ENCODE peak calls at places on chromosome 5, in four cellular contexts. Y is activated CD4-positive, alpha-beta T cell treated with anti-CD3 and anti-CD28 coated beads, Interleukin-2, amount 50 U/mL, for 1 hour; G is EL; R is transverse colon. U is an unnamed sample.

GRCh38 chr5:58459276-58459859 is 518 bp downstream of the PLK2 start:
- DNase-seq in Y (peak; percentile 19), R (peak; percentile 29), G (no peak), U (no peak)

GRCh38 chr5:125267636-125268248 is 521.3 kb upstream of the ZNF608 start:
- DNase-seq in Y (no peak), G (no peak), R (no peak), U (no peak)

GRCh38 chr5:83715316-83716060 is 5.2 kb downstream of the HAPLN1 start:
- DNase-seq in R (no peak), Y (no peak), G (no peak), U (no peak)

GRCh38 chr5:71783891-71784290 is 64.8 kb downstream of the CARTPT start:
- DNase-seq in G (no peak), Y (no peak), R (no peak), U (no peak)

GRCh38 chr5:1726956-1727355 is 72.7 kb downstream of the MRPL36 start:
- DNase-seq in R (no peak), G (no peak), Y (no peak), U (no peak)

GRCh38 chr5:137708796-137709559 is 26.9 kb downstream of the KLHL3 start:
- DNase-seq in G (no peak), Y (no peak), R (no peak), U (no peak)

GRCh38 chr5:134370306-134370870 is 981 bp upstream of the UBE2B start:
- DNase-seq in G (no peak), Y (peak; percentile 4), R (no peak), U (no peak)

GRCh38 chr5:60439552-60439951 is 260.4 kb downstream of the DEPDC1B start:
- DNase-seq in R (no peak), G (no peak), Y (no peak), U (no peak)

GRCh38 chr5:9361835-9362234 is 184.0 kb downstream of the SEMA5A start:
- DNase-seq in G (peak; percentile 76), Y (peak; percentile 20), R (peak; percentile 60), U (peak; percentile 69)

GRCh38 chr5:71695561-71695960 is 23.5 kb upstream of the CARTPT start:
- DNase-seq in Y (no peak), G (no peak), R (no peak), U (no peak)

GRCh38 chr5:115381911-115382662 is 85.6 kb upstream of the CCDC112 start:
- DNase-seq in R (no peak), G (no peak), Y (no peak), U (no peak)

GRCh38 chr5:40043916-40044315 is 619.1 kb upstream of the DAB2 start:
- DNase-seq in Y (no peak), G (no peak), R (peak; percentile 58), U (no peak)

GRCh38 chr5:81936061-81936460 is 35.8 kb upstream of the ATG10 start:
- DNase-seq in G (no peak), R (no peak), Y (no peak), U (no peak)

GRCh38 chr5:15995206-15996052 is 184.2 kb downstream of the MARCHF11 start:
- DNase-seq in R (no peak), G (peak; percentile 50), Y (no peak), U (peak; percentile 71)

GRCh38 chr5:77210091-77211012 is at the start of gene PDE8B:
- DNase-seq in R (no peak), G (no peak), Y (peak; percentile 14), U (no peak)

GRCh38 chr5:13932006-13932405 is 12.5 kb downstream of the DNAH5 start:
- DNase-seq in G (no peak), R (no peak), Y (no peak), U (no peak)

GRCh38 chr5:84072339-84072738 is 312.3 kb downstream of the EDIL3 start:
- DNase-seq in G (no peak), Y (no peak), R (no peak), U (no peak)

GRCh38 chr5:172945151-172945550 is 14.1 kb upstream of the RPL26L1 start:
- DNase-seq in Y (no peak), R (no peak), G (no peak), U (no peak)

GRCh38 chr5:43555895-43556606 is 826 bp downstream of the PAIP1 start:
- DNase-seq in G (peak; percentile 41), Y (peak; percentile 32), R (peak; percentile 66), U (peak; percentile 35)

GRCh38 chr5:175059687-175060194 is 335.4 kb downstream of the MSX2 start:
- DNase-seq in G (peak; percentile 58), Y (no peak), R (no peak), U (no peak)

GRCh38 chr5:89471115-89471514 is 588.1 kb upstream of the MEF2C start:
- DNase-seq in Y (no peak), G (no peak), R (no peak), U (no peak)

GRCh38 chr5:28214292-28214691 is 1175.9 kb upstream of the CDH9 start:
- DNase-seq in Y (no peak), G (no peak), R (no peak), U (no peak)

GRCh38 chr5:35651002-35651756 is 33.5 kb downstream of the SPEF2 start:
- DNase-seq in G (peak; percentile 68), R (peak; percentile 24), Y (peak; percentile 63), U (peak; percentile 49)

GRCh38 chr5:134515801-134516200 is 9.7 kb upstream of the JADE2 start:
- DNase-seq in R (no peak), G (no peak), Y (no peak), U (no peak)

GRCh38 chr5:159586941-159587340 is 256.7 kb upstream of the IL12B start:
- DNase-seq in R (no peak), Y (no peak), G (no peak), U (no peak)

GRCh38 chr5:84453405-84453804 is 68.7 kb upstream of the EDIL3 start:
- DNase-seq in R (no peak), Y (no peak), G (no peak), U (no peak)

GRCh38 chr5:29942089-29942488 is 1251.4 kb upstream of the CDH6 start:
- DNase-seq in G (no peak), Y (no peak), R (no peak), U (no peak)

GRCh38 chr5:99177796-99178195 is 249.0 kb upstream of the CHD1 start:
- DNase-seq in R (no peak), G (no peak), Y (no peak), U (no peak)

GRCh38 chr5:119453045-119453383 is 717 bp downstream of the HSD17B4 start:
- DNase-seq in G (peak; percentile 24), R (peak; percentile 36), Y (no peak), U (no peak)

GRCh38 chr5:69188811-69189161 is 597 bp upstream of the CENPH start:
- DNase-seq in Y (no peak), G (no peak), R (no peak), U (no peak)

GRCh38 chr5:149205625-149206523 is 64.6 kb downstream of the ABLIM3 start:
- DNase-seq in Y (no peak), R (no peak), G (peak; percentile 93), U (no peak)

GRCh38 chr5:140672455-140673186 is 755 bp downstream of the DND1 start:
- DNase-seq in R (no peak), G (peak; percentile 43), Y (no peak), U (no peak)

GRCh38 chr5:120538644-120539043 is 74.5 kb downstream of the PRR16 start:
- DNase-seq in G (peak; percentile 63), R (no peak), Y (no peak), U (no peak)

GRCh38 chr5:150540615-150541396 is 32.9 kb downstream of the NDST1 start:
- DNase-seq in G (peak; percentile 96), Y (no peak), R (peak; percentile 37), U (peak; percentile 75)

GRCh38 chr5:147748590-147748989 is 33.9 kb downstream of the JAKMIP2 start:
- DNase-seq in R (no peak), Y (no peak), G (no peak), U (no peak)

GRCh38 chr5:36696059-36696673 is 89.8 kb downstream of the SLC1A3 start:
- DNase-seq in Y (peak; percentile 27), R (peak; percentile 35), G (peak; percentile 57), U (peak; percentile 46)

GRCh38 chr5:98308960-98309359 is 464.5 kb upstream of the RGMB start:
- DNase-seq in G (peak; percentile 63), Y (no peak), R (no peak), U (no peak)

GRCh38 chr5:133816791-133817190 is 151.6 kb downstream of the C5orf15 start:
- DNase-seq in R (no peak), Y (no peak), G (no peak), U (no peak)

GRCh38 chr5:72441861-72442540 is 65.2 kb downstream of the ZNF366 start:
- DNase-seq in R (no peak), Y (no peak), G (peak; percentile 97), U (no peak)

U was measured in HS-27A.